ENCODE peak calls at places on chromosome 22, in ten cellular contexts. J is GM10248, P is heart left ventricle, K is omental fat pad, R is GM20000, U is left lung, H is vagina, L is esophagus squamous epithelium, W is astrocyte of the spinal cord, B is stomach. A is an unnamed sample.

GRCh38 chr22:23539135-23539838 is 40.8 kb downstream of the IGLL1 start:
- DNase-seq in J (peak; percentile 74), P (peak; percentile 82), K (peak; percentile 60), R (peak; percentile 79), U (peak; percentile 83), H (no peak), L (peak; percentile 20), W (peak; percentile 77), B (peak; percentile 83), A (peak; percentile 76)

GRCh38 chr22:43412808-43413785 is 1.3 kb downstream of the MPPED1 start:
- DNase-seq in J (no peak), P (peak; percentile 20), K (no peak), R (no peak), U (no peak), H (no peak), L (no peak), W (no peak), B (no peak), A (no peak)

GRCh38 chr22:48796295-48797015 is 1031.2 kb downstream of the BRD1 start:
- DNase-seq in J (no peak), P (no peak), K (no peak), R (no peak), U (no peak), H (peak; percentile 49), L (no peak), W (no peak), B (no peak), A (no peak)

GRCh38 chr22:39496131-39496838 is 5.8 kb upstream of the MIEF1 start:
- DNase-seq in J (peak; percentile 59), P (peak; percentile 88), K (no peak), R (no peak), U (no peak), H (no peak), L (no peak), W (peak; percentile 55), B (peak; percentile 83), A (peak; percentile 66)

GRCh38 chr22:17786435-17787158 is 12.3 kb upstream of the BID start:
- DNase-seq in J (no peak), P (peak; percentile 89), K (no peak), R (no peak), U (peak; percentile 43), H (no peak), L (no peak), W (peak; percentile 49), B (peak; percentile 57), A (peak; percentile 23)

GRCh38 chr22:23182289-23183106 is 2.2 kb downstream of the BCR start:
- DNase-seq in J (no peak), P (peak; percentile 11), K (no peak), R (peak; percentile 68), U (peak; percentile 9), H (no peak), L (no peak), W (no peak), B (no peak), A (no peak)

GRCh38 chr22:32720924-32721323 is 80.6 kb upstream of the TIMP3 start:
- DNase-seq in J (no peak), P (no peak), K (no peak), R (no peak), U (no peak), H (no peak), L (no peak), W (peak; percentile 93), B (no peak), A (peak; percentile 81)

GRCh38 chr22:46084943-46085830 is 65.1 kb upstream of the PPARA start:
- DNase-seq in J (no peak), P (peak; percentile 94), K (no peak), R (no peak), U (peak; percentile 89), H (no peak), L (no peak), W (peak; percentile 77), B (peak; percentile 93), A (peak; percentile 92)

GRCh38 chr22:26461188-26461810 is 22.3 kb downstream of the HPS4 start:
- DNase-seq in J (peak; percentile 59), P (peak; percentile 56), K (peak; percentile 71), R (peak; percentile 62), U (no peak), H (no peak), L (no peak), W (no peak), B (peak; percentile 71), A (peak; percentile 59)

GRCh38 chr22:28710889-28711285 is 30.7 kb downstream of the CHEK2 start:
- DNase-seq in J (no peak), P (no peak), K (no peak), R (no peak), U (no peak), H (no peak), L (no peak), W (no peak), B (no peak), A (peak; percentile 74)

GRCh38 chr22:45918455-45919370 is 58.2 kb downstream of the WNT7B start:
- DNase-seq in J (no peak), P (no peak), K (no peak), R (no peak), U (no peak), H (no peak), L (no peak), W (peak; percentile 48), B (peak; percentile 41), A (no peak)

GRCh38 chr22:38881464-38881871 is 9.5 kb upstream of the CBX6 start:
- DNase-seq in J (no peak), P (no peak), K (no peak), R (no peak), U (no peak), H (peak; percentile 91), L (no peak), W (peak; percentile 34), B (peak; percentile 59), A (peak; percentile 96)

GRCh38 chr22:22884888-22885840 is 2.5 kb upstream of the IGLL5 start:
- DNase-seq in J (peak; percentile 77), P (no peak), K (no peak), R (peak; percentile 87), U (no peak), H (peak; percentile 44), L (no peak), W (no peak), B (no peak), A (no peak)

GRCh38 chr22:25027959-25028840 is 75.7 kb downstream of the KIAA1671 start:
- DNase-seq in J (no peak), P (peak; percentile 53), K (peak; percentile 37), R (no peak), U (peak; percentile 72), H (no peak), L (no peak), W (peak; percentile 22), B (no peak), A (peak; percentile 31)

GRCh38 chr22:28019360-28019759 is 100.3 kb upstream of the PITPNB start:
- DNase-seq in J (no peak), P (peak; percentile 17), K (peak; percentile 15), R (no peak), U (no peak), H (no peak), L (no peak), W (no peak), B (peak; percentile 20), A (no peak)

GRCh38 chr22:24181088-24181995 is at the start of gene SUSD2:
- DNase-seq in J (no peak), P (no peak), K (no peak), R (no peak), U (peak; percentile 87), H (no peak), L (no peak), W (no peak), B (peak; percentile 60), A (no peak)

GRCh38 chr22:50308597-50308935 is 1.1 kb upstream of the PLXNB2 start:
- DNase-seq in J (no peak), P (peak; percentile 93), K (no peak), R (no peak), U (no peak), H (no peak), L (no peak), W (no peak), B (no peak), A (peak; percentile 48)

GRCh38 chr22:27459955-27460354 is 341.6 kb downstream of the MN1 start:
- DNase-seq in J (no peak), P (no peak), K (no peak), R (no peak), U (no peak), H (no peak), L (no peak), W (no peak), B (no peak), A (peak; percentile 24)

DNA sequence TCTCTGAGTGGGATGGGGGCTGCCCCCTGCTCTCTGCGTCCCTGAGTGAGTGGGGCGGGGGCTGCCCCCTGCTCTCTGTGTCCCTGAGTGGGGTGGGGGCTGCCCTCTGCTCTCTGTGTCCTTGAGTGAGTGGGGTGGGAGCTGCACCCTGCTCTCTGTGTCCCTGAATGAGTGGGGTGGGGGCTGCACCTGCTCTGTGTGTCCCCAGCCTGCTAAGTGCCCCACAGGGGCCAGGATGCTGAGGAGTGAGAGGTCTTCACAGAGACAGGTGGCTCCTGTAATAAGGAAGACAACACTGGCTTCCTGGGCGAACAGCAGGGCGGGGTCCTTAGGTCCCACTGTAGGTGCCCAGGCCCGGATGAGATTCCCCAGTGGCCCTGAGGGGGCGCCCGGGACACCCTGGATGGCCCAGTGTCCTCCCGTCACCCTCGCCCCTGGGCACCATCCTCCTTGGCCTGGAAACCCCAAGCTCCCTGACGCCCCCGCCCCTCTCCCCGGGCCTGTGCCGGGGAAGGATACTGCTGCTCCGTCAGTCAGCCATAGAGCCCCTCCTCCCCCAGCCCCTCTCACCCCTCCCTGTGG is 3.8 kb upstream of the CCDC188 start:
- DNase-seq in J (no peak), P (no peak), K (no peak), R (no peak), U (no peak), H (no peak), L (no peak), W (no peak), B (no peak), A (no peak)
- TF ChIP-seq CTCF in J (no peak), P (no peak), K (no peak), R (no peak), U (no peak), H (no peak), L (no peak), W (no peak), B (no peak), A (no peak)

GRCh38 chr22:41518048-41518347 is 26.3 kb downstream of the POLR3H start:
- DNase-seq in J (no peak), P (no peak), K (no peak), R (no peak), U (no peak), H (no peak), L (no peak), W (no peak), B (no peak), A (no peak)
- TF ChIP-seq CTCF in J (no peak), P (no peak), K (no peak), R (no peak), U (no peak), H (no peak), L (no peak), W (no peak), B (no peak), A (no peak)

GRCh38 chr22:36569999-36570398 is 41.0 kb upstream of the EIF3D start:
- DNase-seq in J (no peak), P (no peak), K (no peak), R (no peak), U (no peak), H (no peak), L (no peak), W (no peak), B (no peak), A (peak; percentile 11)
- TF ChIP-seq CTCF in J (no peak), P (no peak), K (no peak), R (no peak), U (no peak), H (no peak), L (no peak), W (peak; percentile 61), B (no peak), A (peak; percentile 44)

GRCh38 chr22:37068859-37069258 is 17.3 kb downstream of the KCTD17 start:
- DNase-seq in J (no peak), P (no peak), K (no peak), R (no peak), U (peak; percentile 80), H (no peak), L (no peak), W (no peak), B (no peak), A (no peak)
- TF ChIP-seq CTCF in J (no peak), P (no peak), K (no peak), R (no peak), U (no peak), H (no peak), L (no peak), W (no peak), B (no peak), A (no peak)

A was measured in fibroblast of the aortic adventitia.